ENCODE peak calls at places on chromosomes 12 and 14, in eight cellular contexts. One of them, this sample, is unnamed.

GRCh38 chr12:130846386-130846785 is 7.3 kb upstream of the STX2 start:
- DNase-seq in epithelial cell of esophagus: no peak
- DNase-seq in AG09319: no peak
- DNase-seq in hippocampal formation: no peak
- DNase-seq in caudate nucleus: no peak
- DNase-seq in endothelial cell: no peak
- DNase-seq in GM20000: no peak
- DNase-seq in Right ventricle myocardium superior: no peak
- DNase-seq in this sample: no peak

GRCh38 chr14:80584638-80585505 is 356.7 kb downstream of the CEP128 start:
- DNase-seq in GM20000: no peak
- DNase-seq in AG09319: no peak
- DNase-seq in hippocampal formation: no peak
- DNase-seq in endothelial cell: no peak
- DNase-seq in Right ventricle myocardium superior: no peak
- DNase-seq in caudate nucleus: no peak
- DNase-seq in epithelial cell of esophagus: peak
- DNase-seq in this sample: no peak

GRCh38 chr14:72913809-72914208 is 12.5 kb upstream of the DCAF4 start:
- DNase-seq in caudate nucleus: no peak
- DNase-seq in Right ventricle myocardium superior: no peak
- DNase-seq in GM20000: no peak
- DNase-seq in epithelial cell of esophagus: no peak
- DNase-seq in endothelial cell: no peak
- DNase-seq in AG09319: no peak
- DNase-seq in hippocampal formation: no peak
- DNase-seq in this sample: no peak

GRCh38 chr12:121781751-121782615 is 11.5 kb downstream of the RHOF start:
- DNase-seq in caudate nucleus: peak
- DNase-seq in GM20000: peak
- DNase-seq in endothelial cell: no peak
- DNase-seq in AG09319: no peak
- DNase-seq in epithelial cell of esophagus: peak
- DNase-seq in hippocampal formation: no peak
- DNase-seq in Right ventricle myocardium superior: no peak
- DNase-seq in this sample: no peak

GRCh38 chr12:93776581-93777018 is 99.4 kb downstream of the CRADD start:
- DNase-seq in Right ventricle myocardium superior: no peak
- DNase-seq in AG09319: peak
- DNase-seq in hippocampal formation: peak
- DNase-seq in caudate nucleus: no peak
- DNase-seq in endothelial cell: no peak
- DNase-seq in GM20000: no peak
- DNase-seq in epithelial cell of esophagus: no peak
- DNase-seq in this sample: no peak

GRCh38 chr14:27945512-27945911 is 821.1 kb upstream of the FOXG1 start:
- DNase-seq in epithelial cell of esophagus: no peak
- DNase-seq in Right ventricle myocardium superior: no peak
- DNase-seq in AG09319: no peak
- DNase-seq in hippocampal formation: no peak
- DNase-seq in endothelial cell: no peak
- DNase-seq in caudate nucleus: no peak
- DNase-seq in GM20000: no peak
- DNase-seq in this sample: no peak

GRCh38 chr12:468671-469389 is 9.1 kb downstream of the B4GALNT3 start:
- DNase-seq in hippocampal formation: no peak
- DNase-seq in epithelial cell of esophagus: peak
- DNase-seq in AG09319: no peak
- DNase-seq in Right ventricle myocardium superior: no peak
- DNase-seq in endothelial cell: no peak
- DNase-seq in GM20000: no peak
- DNase-seq in caudate nucleus: no peak
- DNase-seq in this sample: no peak

GRCh38 chr14:61462566-61463195 is 141.3 kb downstream of the PRKCH start:
- DNase-seq in Right ventricle myocardium superior: no peak
- DNase-seq in epithelial cell of esophagus: peak
- DNase-seq in caudate nucleus: no peak
- DNase-seq in endothelial cell: no peak
- DNase-seq in AG09319: peak
- DNase-seq in hippocampal formation: no peak
- DNase-seq in GM20000: no peak
- DNase-seq in this sample: no peak

GRCh38 chr12:109743076-109743910 is 29.7 kb downstream of the FAM222A start:
- DNase-seq in Right ventricle myocardium superior: peak
- DNase-seq in endothelial cell: no peak
- DNase-seq in AG09319: no peak
- DNase-seq in epithelial cell of esophagus: no peak
- DNase-seq in caudate nucleus: no peak
- DNase-seq in GM20000: no peak
- DNase-seq in hippocampal formation: no peak
- DNase-seq in this sample: no peak

GRCh38 chr14:50343424-50343823 is 31.3 kb downstream of the DMAC2L start:
- DNase-seq in caudate nucleus: no peak
- DNase-seq in endothelial cell: no peak
- DNase-seq in GM20000: no peak
- DNase-seq in AG09319: no peak
- DNase-seq in Right ventricle myocardium superior: no peak
- DNase-seq in epithelial cell of esophagus: no peak
- DNase-seq in hippocampal formation: no peak
- DNase-seq in this sample: no peak

This sample was measured in C1 segment of cervical spinal cord.